ENCODE peak calls at places on chromosome 20, in nine cellular contexts. B, O, A, D, Z, W, R, L and C are unnamed samples.

GRCh38 chr20:37390891-37391525 is 45.1 kb downstream of the SRC start:
- DNase-seq in B (no peak), O (no peak), A (peak; percentile 23), D (no peak), Z (no peak), W (no peak), R (no peak), L (peak; percentile 24), C (no peak)

GRCh38 chr20:48180637-48181036 is 395.4 kb upstream of the SULF2 start:
- DNase-seq in B (no peak), O (no peak), A (no peak), D (no peak), Z (no peak), W (peak; percentile 80), R (no peak), L (no peak), C (no peak)

GRCh38 chr20:18984238-18985200 is 170.9 kb downstream of the SCP2D1 start:
- DNase-seq in B (no peak), O (no peak), A (no peak), D (no peak), Z (no peak), W (no peak), R (no peak), L (no peak), C (no peak)

GRCh38 chr20:23988561-23988960 is at the start of gene GGTLC1:
- DNase-seq in B (no peak), O (no peak), A (no peak), D (no peak), Z (no peak), W (no peak), R (no peak), L (peak; percentile 68), C (no peak)

GRCh38 chr20:33777831-33778230 is 33.3 kb upstream of the CHMP4B start:
- DNase-seq in B (no peak), O (no peak), A (no peak), D (no peak), Z (no peak), W (no peak), R (no peak), L (no peak), C (no peak)

GRCh38 chr20:25032478-25033183 is 25.3 kb downstream of the ACSS1 start:
- DNase-seq in B (no peak), O (no peak), A (peak; percentile 46), D (peak; percentile 69), Z (no peak), W (no peak), R (peak; percentile 71), L (peak; percentile 45), C (no peak)

GRCh38 chr20:14991023-14991422 is 653.6 kb upstream of the FLRT3 start:
- DNase-seq in B (no peak), O (no peak), A (no peak), D (no peak), Z (no peak), W (peak; percentile 82), R (no peak), L (no peak), C (no peak)

GRCh38 chr20:59518881-59519706 is 85.2 kb upstream of the PHACTR3 start:
- DNase-seq in B (no peak), O (no peak), A (peak; percentile 82), D (no peak), Z (no peak), W (peak; percentile 72), R (no peak), L (no peak), C (peak; percentile 49)

GRCh38 chr20:17678886-17679285 is 3.2 kb downstream of the RRBP1 start:
- DNase-seq in B (no peak), O (no peak), A (no peak), D (no peak), Z (no peak), W (no peak), R (no peak), L (no peak), C (no peak)

GRCh38 chr20:36572701-36573102 is 695 bp upstream of the TGIF2 start:
- DNase-seq in B (no peak), O (no peak), A (peak; percentile 51), D (no peak), Z (no peak), W (peak; percentile 35), R (no peak), L (no peak), C (peak; percentile 31)

GRCh38 chr20:5141615-5142014 is 14.8 kb downstream of the CDS2 start:
- DNase-seq in B (no peak), O (no peak), A (no peak), D (no peak), Z (no peak), W (no peak), R (no peak), L (no peak), C (no peak)

GRCh38 chr20:24668384-24668702 is 198.9 kb downstream of the SYNDIG1 start:
- DNase-seq in B (no peak), O (no peak), A (no peak), D (no peak), Z (no peak), W (no peak), R (no peak), L (no peak), C (no peak)

GRCh38 chr20:35952480-35953410 is 1.6 kb downstream of the SCAND1 start:
- DNase-seq in B (no peak), O (no peak), A (no peak), D (no peak), Z (no peak), W (peak; percentile 42), R (no peak), L (no peak), C (no peak)

GRCh38 chr20:50585214-50585613 is 75.0 kb downstream of the PTPN1 start:
- DNase-seq in B (no peak), O (no peak), A (no peak), D (no peak), Z (no peak), W (no peak), R (no peak), L (peak; percentile 14), C (no peak)

GRCh38 chr20:50874758-50875665 is 56.2 kb downstream of the ADNP start:
- DNase-seq in B (no peak), O (no peak), A (no peak), D (no peak), Z (no peak), W (no peak), R (no peak), L (no peak), C (no peak)

GRCh38 chr20:58719971-58720371 is 27.4 kb downstream of the NPEPL1 start:
- DNase-seq in B (peak; percentile 28), O (no peak), A (peak; percentile 27), D (no peak), Z (peak; percentile 40), W (no peak), R (no peak), L (no peak), C (peak; percentile 3)

GRCh38 chr20:44810061-44810390 is 320 bp downstream of the RIMS4 start:
- DNase-seq in B (no peak), O (no peak), A (no peak), D (no peak), Z (no peak), W (no peak), R (no peak), L (no peak), C (no peak)

GRCh38 chr20:5674176-5674660 is 76.0 kb upstream of the SHLD1 start:
- DNase-seq in B (no peak), O (no peak), A (no peak), D (no peak), Z (no peak), W (peak; percentile 53), R (no peak), L (no peak), C (no peak)

GRCh38 chr20:18632196-18632789 is 44.4 kb downstream of the DTD1 start:
- DNase-seq in B (peak; percentile 54), O (no peak), A (peak; percentile 76), D (peak; percentile 17), Z (peak; percentile 78), W (peak; percentile 83), R (peak; percentile 44), L (peak; percentile 73), C (peak; percentile 80)

GRCh38 chr20:11585752-11586352 is 331.8 kb upstream of the BTBD3 start:
- DNase-seq in B (no peak), O (no peak), A (no peak), D (no peak), Z (no peak), W (peak; percentile 64), R (no peak), L (no peak), C (no peak)

DNA sequence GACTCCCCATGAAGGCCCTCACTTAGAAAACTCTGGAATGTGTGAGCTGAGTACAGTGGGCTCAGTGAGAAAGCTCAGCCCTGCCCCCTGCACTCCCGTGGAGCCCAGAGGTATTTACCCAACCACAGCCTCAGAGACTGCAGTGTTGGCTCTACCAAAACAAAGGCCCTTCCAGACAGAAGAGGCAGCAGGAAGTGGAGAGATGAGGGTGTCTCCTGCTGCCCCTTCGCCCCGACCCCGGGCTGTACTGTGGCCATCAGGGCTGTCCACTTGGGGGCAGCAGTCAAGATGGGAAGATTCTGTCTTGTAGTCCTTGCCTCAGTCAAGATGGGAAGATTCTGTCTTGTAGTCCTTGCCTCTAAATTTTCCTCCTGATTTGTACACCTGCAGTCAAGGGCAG is 341.3 kb downstream of the TAF4 start:
- DNase-seq in B (no peak), O (no peak), A (peak; percentile 76), D (no peak), Z (no peak), W (peak; percentile 29), R (no peak), L (no peak), C (peak; percentile 49)
- TF ChIP-seq CTCF in B (no peak), O (no peak), A (peak; percentile 76), D (no peak), Z (peak; percentile 66), W (peak; percentile 45), R (peak; percentile 18), L (no peak), C (peak; percentile 50)

GRCh38 chr20:62708591-62709536 is at the start of gene NTSR1:
- DNase-seq in B (no peak), O (no peak), A (peak; percentile 52), D (no peak), Z (no peak), W (peak; percentile 4), R (no peak), L (no peak), C (peak; percentile 26)
- TF ChIP-seq CTCF in B (no peak), O (no peak), A (peak; percentile 34), D (no peak), Z (no peak), W (no peak), R (no peak), L (no peak), C (no peak)

DNA sequence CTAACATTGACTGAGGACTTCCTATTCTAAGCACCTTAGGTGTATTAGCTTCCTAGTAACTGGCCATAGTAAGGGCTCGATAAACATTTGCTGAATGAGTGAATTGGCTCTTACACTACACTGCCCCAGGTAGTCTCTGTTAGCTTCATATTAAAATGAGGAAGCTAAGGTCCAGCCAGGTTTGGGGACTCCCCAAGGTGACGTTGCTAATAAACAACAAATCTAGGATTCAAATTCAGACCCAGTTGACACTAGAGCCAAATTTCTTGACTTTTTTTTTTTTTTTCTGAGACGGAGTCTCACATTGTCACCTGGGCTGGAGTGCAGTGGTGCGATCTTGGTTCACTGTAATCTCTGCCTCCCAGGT is 16.2 kb downstream of the ARHGAP40 start:
- DNase-seq in B (no peak), O (no peak), A (no peak), D (no peak), Z (no peak), W (no peak), R (no peak), L (no peak), C (no peak)
- TF ChIP-seq CTCF in B (no peak), O (no peak), A (no peak), D (no peak), Z (no peak), W (no peak), R (no peak), L (no peak), C (no peak)

GRCh38 chr20:6819599-6819998 is 52.1 kb downstream of the BMP2 start:
- DNase-seq in B (no peak), O (no peak), A (no peak), D (no peak), Z (no peak), W (peak; percentile 35), R (no peak), L (no peak), C (no peak)
- TF ChIP-seq CTCF in B (no peak), O (no peak), A (peak; percentile 40), D (no peak), Z (no peak), W (peak; percentile 55), R (no peak), L (peak; percentile 32), C (no peak)